ENCODE peak calls at places on chromosomes 16 and 17, in four cellular contexts. One of them, this sample, is unnamed.

GRCh38 chr17:49016775-49017463 is 19.7 kb downstream of the IGF2BP1 start:
- DNase-seq in GM23338: no peak
- DNase-seq in heart right ventricle: no peak
- DNase-seq in thoracic aorta: no peak
- DNase-seq in this sample: peak; percentile 64

GRCh38 chr17:40515491-40516041 is 14.1 kb upstream of the TNS4 start:
- DNase-seq in heart right ventricle: no peak
- DNase-seq in GM23338: no peak
- DNase-seq in thoracic aorta: no peak
- DNase-seq in this sample: no peak

GRCh38 chr16:82598766-82599165 is 28.0 kb upstream of the CDH13 start:
- DNase-seq in GM23338: no peak
- DNase-seq in thoracic aorta: no peak
- DNase-seq in heart right ventricle: no peak
- DNase-seq in this sample: no peak

GRCh38 chr16:80776856-80777255 is 27.5 kb downstream of the CDYL2 start:
- DNase-seq in heart right ventricle: no peak
- DNase-seq in thoracic aorta: no peak
- DNase-seq in GM23338: no peak
- DNase-seq in this sample: no peak

GRCh38 chr16:55555436-55555835 is 11.0 kb upstream of the CAPNS2 start:
- DNase-seq in thoracic aorta: no peak
- DNase-seq in GM23338: no peak
- DNase-seq in heart right ventricle: no peak
- DNase-seq in this sample: no peak

GRCh38 chr17:13420294-13421277 is 181.1 kb downstream of the HS3ST3A1 start:
- DNase-seq in thoracic aorta: no peak
- DNase-seq in heart right ventricle: no peak
- DNase-seq in GM23338: no peak
- DNase-seq in this sample: no peak

GRCh38 chr17:50055055-50055425 is 870 bp upstream of the ITGA3 start:
- DNase-seq in thoracic aorta: no peak
- DNase-seq in heart right ventricle: no peak
- DNase-seq in GM23338: peak; percentile 84
- DNase-seq in this sample: peak; percentile 92

GRCh38 chr17:9907883-9908648 is 3.0 kb upstream of the RCVRN start:
- DNase-seq in thoracic aorta: no peak
- DNase-seq in GM23338: no peak
- DNase-seq in heart right ventricle: no peak
- DNase-seq in this sample: no peak

GRCh38 chr17:77266213-77266612 is 125.4 kb downstream of the SEC14L1 start:
- DNase-seq in heart right ventricle: no peak
- DNase-seq in GM23338: no peak
- DNase-seq in thoracic aorta: no peak
- DNase-seq in this sample: no peak

GRCh38 chr16:29774730-29775129 is 3.3 kb upstream of the ZG16 start:
- DNase-seq in heart right ventricle: no peak
- DNase-seq in GM23338: no peak
- DNase-seq in thoracic aorta: no peak
- DNase-seq in this sample: no peak

GRCh38 chr17:74737299-74738050 is 419 bp downstream of the RAB37 start:
- DNase-seq in thoracic aorta: no peak
- DNase-seq in heart right ventricle: no peak
- DNase-seq in GM23338: peak; percentile 92
- DNase-seq in this sample: no peak

GRCh38 chr17:17152385-17152784 is 53.7 kb downstream of the PLD6 start:
- DNase-seq in GM23338: no peak
- DNase-seq in thoracic aorta: no peak
- DNase-seq in heart right ventricle: peak; percentile 67
- DNase-seq in this sample: no peak

GRCh38 chr16:85207357-85207921 is 95.2 kb upstream of the CIBAR2 start:
- DNase-seq in thoracic aorta: no peak
- DNase-seq in GM23338: no peak
- DNase-seq in heart right ventricle: no peak
- DNase-seq in this sample: no peak

GRCh38 chr17:82441686-82442487 is 8.7 kb downstream of the CYBC1 start:
- DNase-seq in GM23338: no peak
- DNase-seq in heart right ventricle: no peak
- DNase-seq in thoracic aorta: no peak
- DNase-seq in this sample: no peak

GRCh38 chr16:90032664-90033346 is 13.5 kb upstream of the DBNDD1 start:
- DNase-seq in GM23338: no peak
- DNase-seq in heart right ventricle: no peak
- DNase-seq in thoracic aorta: no peak
- DNase-seq in this sample: no peak
- H3K4me1 ChIP-seq in GM23338: no peaks in the 10 kb centered on the region
- H3K4me1 ChIP-seq in heart right ventricle: no peaks in the 10 kb centered on the region
- H3K4me1 ChIP-seq in thoracic aorta: no peaks in the 10 kb centered on the region
- H3K4me1 ChIP-seq in this sample: no peaks in the 10 kb centered on the region

DNA sequence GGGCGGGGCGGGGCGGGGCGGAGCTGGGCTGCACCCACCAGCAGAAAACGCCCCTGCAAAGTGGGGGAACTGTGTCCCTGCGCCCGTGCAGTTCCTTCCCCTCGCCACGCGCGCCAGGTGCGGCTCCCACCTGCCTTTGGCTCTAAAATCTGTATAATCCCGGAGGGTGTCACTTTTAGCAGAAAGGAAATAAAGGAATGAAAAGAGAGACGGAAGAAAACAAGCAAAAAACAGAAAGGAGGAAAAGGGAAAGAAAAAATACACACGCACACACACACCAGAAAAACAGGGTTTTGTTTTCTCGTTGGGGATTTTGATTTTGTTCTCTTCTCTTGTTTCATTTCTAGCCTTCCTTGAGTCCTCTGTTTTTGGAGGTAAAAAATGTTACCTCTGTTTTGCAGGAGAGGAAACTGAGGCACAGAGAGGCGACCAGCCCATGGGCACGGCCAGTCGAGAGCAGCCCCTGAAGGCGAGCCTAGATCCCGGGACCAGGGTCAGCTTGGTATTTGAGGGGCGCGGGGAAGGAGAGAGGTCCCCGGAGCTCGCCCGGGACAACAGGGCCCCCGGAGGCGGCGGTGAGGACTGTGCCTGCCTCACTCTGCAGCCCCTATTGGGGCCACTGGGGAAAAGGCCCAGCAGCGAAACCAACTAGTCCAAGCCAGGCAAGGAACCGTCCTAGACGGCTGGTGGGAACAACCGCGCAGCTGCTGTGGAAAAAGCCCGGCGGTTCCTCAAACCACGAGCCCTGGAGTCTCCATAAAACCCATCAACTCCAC is 594 bp upstream of the CARHSP1 start:
- DNase-seq in thoracic aorta: no peak
- DNase-seq in GM23338: peak; percentile 81
- DNase-seq in heart right ventricle: no peak
- DNase-seq in this sample: no peak
- H3K4me1 ChIP-seq in thoracic aorta: peaks cover 32% of the 10 kb centered on the region
- H3K4me1 ChIP-seq in GM23338: peaks cover 26% of the 10 kb centered on the region
- H3K4me1 ChIP-seq in heart right ventricle: peaks cover 44% of the 10 kb centered on the region
- H3K4me1 ChIP-seq in this sample: peaks cover 51% of the 10 kb centered on the region

DNA sequence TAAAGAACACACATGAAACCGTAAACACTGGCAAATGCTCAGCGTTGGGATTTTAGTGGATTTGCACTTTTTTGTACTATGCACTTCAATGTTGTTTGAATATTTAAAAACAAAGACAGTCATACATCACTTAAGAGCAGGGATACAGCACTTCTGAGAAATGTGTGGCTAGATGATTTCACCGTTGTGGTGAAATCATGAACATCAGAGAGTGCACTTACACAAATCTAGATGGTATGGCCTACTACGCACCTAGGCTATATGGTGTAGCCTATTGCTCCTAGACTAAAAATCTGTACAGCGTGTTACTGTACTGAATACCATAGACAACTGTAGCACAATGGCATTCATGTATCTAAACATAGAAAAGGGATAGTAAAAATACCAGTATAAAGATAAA is 37.6 kb upstream of the CNEP1R1 start:
- DNase-seq in thoracic aorta: no peak
- DNase-seq in GM23338: no peak
- DNase-seq in heart right ventricle: no peak
- DNase-seq in this sample: no peak
- H3K4me1 ChIP-seq in thoracic aorta: no peaks in the 10 kb centered on the region
- H3K4me1 ChIP-seq in GM23338: no peaks in the 10 kb centered on the region
- H3K4me1 ChIP-seq in heart right ventricle: no peaks in the 10 kb centered on the region
- H3K4me1 ChIP-seq in this sample: no peaks in the 10 kb centered on the region

GRCh38 chr17:57360266-57360665 is 103.9 kb downstream of the MSI2 start:
- DNase-seq in thoracic aorta: no peak
- DNase-seq in heart right ventricle: no peak
- DNase-seq in GM23338: no peak
- DNase-seq in this sample: no peak
- H3K4me1 ChIP-seq in thoracic aorta: peaks cover 7% of the 10 kb centered on the region
- H3K4me1 ChIP-seq in heart right ventricle: peaks cover 66% of the 10 kb centered on the region
- H3K4me1 ChIP-seq in GM23338: peaks cover 38% of the 10 kb centered on the region
- H3K4me1 ChIP-seq in this sample: peaks cover 31% of the 10 kb centered on the region

GRCh38 chr17:7479139-7479388 is 367 bp downstream of the ZBTB4 start:
- DNase-seq in heart right ventricle: no peak
- DNase-seq in GM23338: no peak
- DNase-seq in thoracic aorta: no peak
- DNase-seq in this sample: no peak
- H3K4me1 ChIP-seq in heart right ventricle: peaks cover 81% of the 10 kb centered on the region
- H3K4me1 ChIP-seq in GM23338: peaks cover 21% of the 10 kb centered on the region
- H3K4me1 ChIP-seq in thoracic aorta: peaks cover 31% of the 10 kb centered on the region
- H3K4me1 ChIP-seq in this sample: peaks cover 59% of the 10 kb centered on the region

DNA sequence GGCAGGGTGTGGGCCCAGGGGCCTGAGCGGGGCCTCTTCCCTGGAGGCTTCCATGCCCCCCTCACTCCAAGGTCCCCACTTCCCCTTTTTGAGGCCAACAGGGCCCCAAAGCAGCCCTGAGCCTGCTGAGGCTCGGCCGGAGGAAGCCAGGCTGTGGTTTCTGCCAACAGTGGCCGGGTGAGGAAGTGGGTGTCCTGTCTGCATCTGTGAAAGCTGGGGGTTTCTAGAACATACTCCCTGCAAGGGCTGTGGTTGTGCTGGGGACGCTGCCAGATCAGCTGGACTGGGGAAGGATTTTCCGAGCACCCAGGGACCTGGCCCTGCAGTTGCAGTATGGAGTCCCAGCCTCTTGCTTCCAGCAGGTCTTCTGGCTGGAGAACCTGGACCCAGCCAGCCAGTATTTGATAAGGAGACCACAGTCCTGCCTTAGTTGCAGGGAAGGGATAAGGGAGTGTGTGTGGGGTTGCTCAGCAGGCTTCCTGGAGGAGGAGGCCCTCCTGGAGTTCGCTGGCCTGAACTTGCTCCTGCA is 15.7 kb downstream of the ADCY7 start:
- DNase-seq in heart right ventricle: peak; percentile 61
- DNase-seq in thoracic aorta: no peak
- DNase-seq in GM23338: no peak
- DNase-seq in this sample: peak; percentile 23
- H3K4me1 ChIP-seq in heart right ventricle: peaks cover 31% of the 10 kb centered on the region
- H3K4me1 ChIP-seq in thoracic aorta: peaks cover 12% of the 10 kb centered on the region
- H3K4me1 ChIP-seq in GM23338: peaks cover 11% of the 10 kb centered on the region
- H3K4me1 ChIP-seq in this sample: no peaks in the 10 kb centered on the region

GRCh38 chr17:79408251-79408650 is 202.6 kb downstream of the RBFOX3 start:
- DNase-seq in GM23338: no peak
- DNase-seq in heart right ventricle: no peak
- DNase-seq in thoracic aorta: no peak
- DNase-seq in this sample: no peak
- H3K4me1 ChIP-seq in GM23338: no peaks in the 10 kb centered on the region
- H3K4me1 ChIP-seq in heart right ventricle: no peaks in the 10 kb centered on the region
- H3K4me1 ChIP-seq in thoracic aorta: no peaks in the 10 kb centered on the region
- H3K4me1 ChIP-seq in this sample: peaks cover under 1% of the 10 kb centered on the region

GRCh38 chr16:56987692-56988091 is 1.7 kb upstream of the NLRC5 start:
- DNase-seq in GM23338: no peak
- DNase-seq in thoracic aorta: no peak
- DNase-seq in heart right ventricle: no peak
- DNase-seq in this sample: no peak
- H3K4me1 ChIP-seq in GM23338: peaks cover 10% of the 10 kb centered on the region
- H3K4me1 ChIP-seq in thoracic aorta: peaks cover 24% of the 10 kb centered on the region
- H3K4me1 ChIP-seq in heart right ventricle: peaks cover 86% of the 10 kb centered on the region
- H3K4me1 ChIP-seq in this sample: peaks cover 41% of the 10 kb centered on the region

GRCh38 chr16:89921131-89921698 is 1.9 kb upstream of the TUBB3 start:
- DNase-seq in GM23338: peak; percentile 38
- DNase-seq in thoracic aorta: no peak
- DNase-seq in heart right ventricle: no peak
- DNase-seq in this sample: no peak
- H3K4me1 ChIP-seq in GM23338: peaks cover 35% of the 10 kb centered on the region
- H3K4me1 ChIP-seq in thoracic aorta: peaks cover 25% of the 10 kb centered on the region
- H3K4me1 ChIP-seq in heart right ventricle: peaks cover 70% of the 10 kb centered on the region
- H3K4me1 ChIP-seq in this sample: peaks cover 55% of the 10 kb centered on the region

This sample was measured in body of pancreas.